ENCODE peak calls at places on chromosomes 16 and 17, in eight cellular contexts. L, S, B, F, J, V, Z and G are unnamed samples.

GRCh38 chr17:64460955-64461354 is 12.0 kb downstream of the MILR1 start:
- DNase-seq in L (no peak), J (peak), Z (no peak), B (no peak), V (no peak), S (peak), F (no peak), G (no peak)

GRCh38 chr17:19753049-19753444 is 4.9 kb upstream of the ALDH3A1 start:
- DNase-seq in F (peak), J (peak), L (peak), V (no peak), S (peak), Z (no peak), B (no peak), G (peak)

GRCh38 chr17:28882154-28882895 is 15.2 kb downstream of the FLOT2 start:
- DNase-seq in L (no peak), S (no peak), Z (no peak), F (no peak), B (no peak), J (no peak), V (no peak), G (no peak)

GRCh38 chr17:46011711-46012505 is 12.9 kb downstream of the STH start:
- DNase-seq in F (no peak), Z (no peak), J (no peak), B (no peak), V (no peak), L (no peak), S (no peak), G (no peak)

GRCh38 chr17:64057701-64058263 is 37.3 kb upstream of the ICAM2 start:
- DNase-seq in J (no peak), L (no peak), F (no peak), S (no peak), V (no peak), Z (no peak), B (no peak), G (no peak)

GRCh38 chr17:71361691-71362450 is 758.9 kb upstream of the SOX9 start:
- DNase-seq in B (peak), V (no peak), S (no peak), J (no peak), F (no peak), Z (no peak), L (no peak), G (no peak)

GRCh38 chr17:27788919-27789318 is 11.4 kb downstream of the NOS2 start:
- DNase-seq in B (no peak), F (no peak), L (no peak), S (no peak), J (no peak), Z (no peak), V (no peak), G (no peak)

GRCh38 chr16:69112285-69113129 is 7.1 kb downstream of the HAS3 start:
- DNase-seq in F (peak), V (peak), S (peak), J (no peak), B (no peak), Z (peak), L (no peak), G (peak)

GRCh38 chr17:36203335-36203734 is 6.8 kb upstream of the CCL3L1 start:
- DNase-seq in L (no peak), J (no peak), F (no peak), S (no peak), V (no peak), Z (no peak), B (no peak), G (no peak)

GRCh38 chr17:45296003-45296832 is 20.6 kb downstream of the MAP3K14 start:
- DNase-seq in V (no peak), B (no peak), J (no peak), F (no peak), L (no peak), Z (no peak), S (no peak), G (no peak)

GRCh38 chr16:17939052-17939673 is 397.4 kb downstream of the NPIPA8 start:
- DNase-seq in V (no peak), B (no peak), J (no peak), S (no peak), F (no peak), Z (no peak), L (no peak), G (no peak)

GRCh38 chr17:1390422-1391367 is 9.3 kb downstream of the YWHAE start:
- DNase-seq in V (no peak), S (no peak), B (no peak), F (no peak), L (no peak), Z (no peak), J (peak), G (no peak)
- TF ChIP-seq CTCF in V (no peak), S (no peak), B (no peak), F (no peak), L (no peak), Z (no peak), J (no peak), G (no peak)

GRCh38 chr16:55528974-55529373 is 20.1 kb downstream of the LPCAT2 start:
- DNase-seq in L (no peak), S (no peak), B (no peak), Z (no peak), J (no peak), V (no peak), F (no peak), G (no peak)

GRCh38 chr16:55532227-55532626 is 23.4 kb downstream of the LPCAT2 start:
- DNase-seq in B (no peak), L (no peak), F (no peak), S (no peak), J (no peak), Z (no peak), V (no peak), G (no peak)

GRCh38 chr16:55526448-55526847 is 17.6 kb downstream of the LPCAT2 start:
- DNase-seq in F (no peak), Z (no peak), S (no peak), V (no peak), L (no peak), J (no peak), B (no peak), G (no peak)

GRCh38 chr16:55530316-55530856 is 21.5 kb downstream of the LPCAT2 start:
- DNase-seq in J (no peak), S (no peak), F (no peak), L (no peak), B (no peak), Z (no peak), V (no peak), G (no peak)

DNA sequence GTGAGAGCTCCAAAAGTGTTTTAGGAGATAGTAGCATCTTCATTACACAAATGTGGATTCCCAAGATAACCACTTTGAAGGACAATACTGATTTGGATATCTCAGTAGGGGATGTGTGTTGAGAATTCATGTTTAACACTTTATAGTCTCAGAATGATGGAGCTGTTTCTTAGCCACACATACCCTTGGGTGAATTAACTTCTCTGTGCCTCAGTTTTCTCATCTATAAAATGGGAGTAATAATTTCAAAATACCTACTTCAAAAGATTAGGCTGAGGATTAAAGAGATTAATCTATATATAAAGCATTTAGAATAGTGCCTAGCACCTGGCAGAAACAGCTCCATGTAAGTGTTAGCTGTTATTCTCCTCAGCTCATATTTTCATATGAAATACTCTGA is 19.0 kb downstream of the LPCAT2 start:
- DNase-seq in S (no peak), L (no peak), V (no peak), F (no peak), Z (no peak), J (no peak), B (no peak), G (no peak)
- TF ChIP-seq CTCF in S (no peak), L (no peak), V (no peak), F (no peak), Z (no peak), J (no peak), B (no peak), G (no peak)

GRCh38 chr17:7133916-7134315 is 19.3 kb upstream of the ASGR2 start:
- DNase-seq in J (no peak), B (no peak), Z (no peak), S (no peak), V (no peak), L (no peak), F (no peak), G (no peak)
- TF ChIP-seq CTCF in J (no peak), B (no peak), Z (no peak), S (no peak), V (no peak), L (no peak), F (no peak), G (no peak)

DNA sequence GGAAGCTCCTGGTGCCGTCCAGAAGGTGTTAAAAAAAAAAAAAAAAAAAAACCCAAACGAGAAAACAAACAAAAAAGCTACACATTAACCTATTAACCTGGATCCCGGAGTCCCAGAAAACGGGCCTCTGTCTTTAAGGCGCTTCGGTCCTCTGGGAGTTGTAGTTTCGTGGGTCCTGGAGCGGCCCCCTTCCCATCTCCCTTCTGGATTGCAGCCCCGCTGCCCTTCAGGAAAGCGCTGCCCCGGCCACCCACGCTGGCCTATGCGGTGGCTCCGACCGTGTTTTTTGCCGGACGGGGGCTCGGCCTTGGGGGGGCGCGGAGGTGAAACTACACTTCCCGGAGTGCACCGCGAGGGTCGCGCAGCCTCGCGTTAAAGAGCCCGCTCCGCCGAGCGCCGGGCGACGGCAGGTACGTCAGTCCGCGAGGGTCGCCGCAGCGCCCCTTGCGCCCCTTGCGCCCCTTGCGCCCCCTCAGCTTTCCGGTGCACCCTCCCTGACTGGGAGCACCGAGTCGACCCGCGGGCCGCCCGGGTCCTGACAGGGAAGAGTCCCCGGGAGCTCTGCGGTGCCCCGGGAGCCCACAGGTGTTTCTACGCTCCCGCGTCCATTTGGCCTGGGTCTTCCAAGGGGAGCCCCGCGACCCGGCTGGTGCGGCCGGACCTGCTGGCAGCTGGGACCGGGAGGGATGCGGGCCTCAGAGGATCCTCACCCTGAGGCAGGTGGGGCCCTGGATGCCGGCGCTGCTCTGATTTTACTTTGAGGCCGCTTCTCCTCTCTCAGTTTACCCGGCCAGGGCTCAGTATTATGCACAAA is at the start of gene FCSK:
- DNase-seq in V (peak), B (peak), F (peak), Z (no peak), J (peak), L (no peak), S (peak), G (no peak)
- TF ChIP-seq CTCF in V (peak), B (no peak), F (peak), Z (no peak), J (no peak), L (no peak), S (no peak), G (no peak)

DNA sequence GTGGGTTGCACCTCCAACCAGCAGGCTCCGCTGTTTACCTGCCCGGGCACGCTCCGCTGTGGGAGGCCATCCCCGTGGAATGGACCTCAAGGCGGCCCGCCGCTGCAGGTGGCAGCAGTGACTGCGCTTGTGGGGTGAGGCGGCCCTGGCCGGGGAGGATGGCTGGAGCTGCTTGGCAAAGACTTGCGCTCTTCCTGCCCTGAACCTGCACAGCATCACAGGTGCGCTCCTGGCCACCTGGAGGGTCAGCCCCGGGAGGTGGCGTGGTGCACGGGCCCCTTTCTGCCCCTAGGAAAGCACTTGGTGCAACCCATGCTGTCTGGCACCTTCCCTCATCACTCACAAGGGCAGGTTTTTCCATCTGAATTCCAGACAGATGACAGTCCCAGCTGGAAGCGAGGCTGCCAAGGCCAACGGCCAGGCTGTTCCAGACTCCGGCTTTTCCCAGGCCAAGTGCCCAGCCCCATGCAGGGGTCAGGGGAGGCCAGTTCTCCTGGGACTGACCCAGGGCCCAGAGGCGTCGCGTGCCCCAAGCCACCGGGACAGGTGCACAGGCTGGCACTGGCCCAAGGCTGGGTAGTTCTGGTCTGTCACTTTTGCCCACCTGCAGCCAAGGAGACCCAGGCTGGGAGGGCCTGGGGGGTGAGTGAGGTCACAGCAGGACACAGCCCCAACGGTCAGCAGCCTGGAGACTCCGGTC is 13.3 kb downstream of the UTS2R start:
- DNase-seq in V (no peak), L (peak), B (no peak), F (peak), Z (no peak), S (peak), J (peak), G (no peak)
- TF ChIP-seq CTCF in V (no peak), L (no peak), B (no peak), F (no peak), Z (no peak), S (no peak), J (no peak), G (no peak)

DNA sequence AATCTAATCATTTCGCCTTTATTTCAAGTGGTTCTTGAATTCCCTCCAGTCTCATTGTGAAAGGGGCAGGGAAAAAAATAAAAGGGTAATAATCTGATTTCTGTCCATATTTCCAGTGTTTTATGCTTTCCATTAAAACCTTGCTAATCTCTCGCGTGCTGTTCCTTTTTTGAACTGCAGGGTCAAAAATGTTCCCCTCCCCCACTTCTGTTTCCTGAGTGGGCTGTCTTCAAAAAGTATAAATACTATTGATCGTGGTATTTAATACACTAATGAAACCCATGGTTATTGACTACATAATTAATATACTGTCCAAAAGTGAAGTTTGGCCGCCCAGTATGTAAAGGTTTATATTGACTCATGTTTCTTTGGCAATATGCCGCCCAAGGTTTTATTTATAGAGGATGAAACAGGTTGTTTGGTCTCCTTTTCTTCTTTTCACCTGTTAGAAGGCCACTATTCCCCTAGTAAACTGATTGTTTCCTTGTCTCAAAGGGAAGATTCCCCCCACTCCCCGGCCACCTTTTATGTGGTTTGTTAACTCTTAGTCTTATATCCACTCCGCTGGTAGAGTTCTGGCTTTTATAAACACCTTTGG is 69.7 kb downstream of the RPA1 start:
- DNase-seq in S (no peak), B (no peak), V (no peak), F (peak), L (no peak), Z (no peak), J (no peak), G (no peak)
- TF ChIP-seq CTCF in S (peak), B (peak), V (peak), F (no peak), L (peak), Z (no peak), J (no peak), G (no peak)

GRCh38 chr17:50426472-50426782 is 409 bp downstream of the ACSF2 start:
- DNase-seq in L (no peak), B (no peak), S (no peak), Z (no peak), V (no peak), F (peak), J (no peak), G (no peak)

GRCh38 chr17:50425682-50426471 is at the start of gene ACSF2:
- DNase-seq in F (peak), S (peak), Z (peak), V (peak), L (no peak), J (peak), B (no peak), G (peak)

GRCh38 chr17:50425001-50425681 is 877 bp upstream of the ACSF2 start:
- DNase-seq in J (no peak), B (no peak), Z (no peak), V (no peak), L (no peak), S (no peak), F (no peak), G (no peak)

GRCh38 chr17:50428831-50429424 is 2.9 kb downstream of the ACSF2 start:
- DNase-seq in S (no peak), J (no peak), Z (no peak), F (no peak), B (no peak), V (no peak), L (no peak), G (no peak)

GRCh38 chr17:50426814-50427787 is 1.1 kb downstream of the ACSF2 start:
- DNase-seq in L (no peak), B (no peak), F (peak), S (peak), V (no peak), J (peak), Z (no peak), G (no peak)
- TF ChIP-seq CTCF in L (peak), B (no peak), F (peak), S (peak), V (peak), J (no peak), Z (peak), G (no peak)

DNA sequence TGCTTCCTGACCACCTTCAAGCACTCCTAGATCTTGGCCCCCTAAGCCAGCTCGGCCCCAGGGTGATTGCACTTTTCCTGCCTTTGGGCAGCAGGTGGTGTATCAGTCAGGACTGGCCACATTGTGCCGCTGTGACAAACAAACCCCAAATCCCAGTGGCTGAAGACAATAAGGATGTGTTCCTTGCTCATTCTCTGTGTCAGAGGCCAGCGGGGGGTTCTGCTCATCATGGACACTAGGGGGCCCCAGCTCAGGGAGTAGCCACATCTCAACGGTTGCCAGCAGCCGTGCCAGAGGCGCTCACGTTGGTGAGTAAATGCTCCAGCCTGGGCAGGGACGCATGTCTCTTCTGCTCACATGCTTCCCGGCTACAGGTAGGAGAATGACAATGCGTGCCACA is 60.4 kb downstream of the ZDHHC7 start:
- DNase-seq in F (peak), Z (no peak), V (peak), B (no peak), L (no peak), J (no peak), S (no peak), G (no peak)
- TF ChIP-seq CTCF in F (peak), Z (no peak), V (peak), B (peak), L (no peak), J (no peak), S (peak), G (no peak)

GRCh38 chr17:565506-565905 is 149.1 kb downstream of the VPS53 start:
- DNase-seq in Z (no peak), B (no peak), L (no peak), F (no peak), S (no peak), V (peak), J (no peak), G (no peak)
- TF ChIP-seq CTCF in Z (no peak), B (peak), L (no peak), F (peak), S (peak), V (no peak), J (no peak), G (no peak)